ENCODE peak calls at places on chromosomes 2 and 18, in four cellular contexts. C, I, G and E are unnamed samples.

GRCh38 chr2:54638774-54639187 is 84.7 kb upstream of the EML6 start:
- DNase-seq in G (no peak), I (no peak), C (no peak), E (no peak)

GRCh38 chr2:211349031-211349430 is 792.6 kb downstream of the CPS1 start:
- DNase-seq in G (no peak), I (no peak), C (no peak), E (no peak)

GRCh38 chr18:55322176-55322735 is 265.7 kb downstream of the TCF4 start:
- DNase-seq in I (peak), C (no peak), G (no peak), E (peak)

GRCh38 chr2:120486946-120487345 is 141.0 kb downstream of the INHBB start:
- DNase-seq in I (no peak), C (peak), G (peak), E (no peak)

GRCh38 chr18:61908661-61909060 is 15.9 kb upstream of the RNF152 start:
- DNase-seq in C (no peak), I (no peak), G (no peak), E (no peak)

GRCh38 chr2:14199040-14199439 is 433.5 kb upstream of the LRATD1 start:
- DNase-seq in I (no peak), C (no peak), G (no peak), E (no peak)

GRCh38 chr18:69935319-69936190 is 12.1 kb downstream of the CD226 start:
- DNase-seq in C (no peak), I (no peak), G (peak), E (no peak)

GRCh38 chr18:27954226-27954625 is 222.7 kb downstream of the CDH2 start:
- DNase-seq in C (no peak), G (no peak), I (no peak), E (no peak)

GRCh38 chr2:229775614-229776313 is 61.4 kb upstream of the DNER start:
- DNase-seq in C (no peak), G (no peak), I (no peak), E (no peak)

GRCh38 chr2:33104726-33105125 is 158.0 kb downstream of the LTBP1 start:
- DNase-seq in G (no peak), C (peak), I (no peak), E (no peak)

GRCh38 chr2:217147751-217148318 is 288.0 kb upstream of the TNP1 start:
- DNase-seq in C (peak), G (no peak), I (no peak), E (no peak)

GRCh38 chr2:66850406-66850805 is 415.5 kb downstream of the MEIS1 start:
- DNase-seq in I (no peak), C (no peak), G (no peak), E (no peak)

GRCh38 chr18:3441290-3441689 is 8.7 kb upstream of the TGIF1 start:
- DNase-seq in C (peak), I (peak), G (peak), E (peak)

GRCh38 chr2:201795608-201796477 is 10.5 kb upstream of the CDK15 start:
- DNase-seq in C (peak), I (peak), G (peak), E (peak)

GRCh38 chr2:45892757-45893156 is 241.3 kb downstream of the PRKCE start:
- DNase-seq in I (no peak), C (no peak), G (no peak), E (no peak)
- TF ChIP-seq USF2 in I (no peak), C (no peak), G (no peak), E (no peak)

DNA sequence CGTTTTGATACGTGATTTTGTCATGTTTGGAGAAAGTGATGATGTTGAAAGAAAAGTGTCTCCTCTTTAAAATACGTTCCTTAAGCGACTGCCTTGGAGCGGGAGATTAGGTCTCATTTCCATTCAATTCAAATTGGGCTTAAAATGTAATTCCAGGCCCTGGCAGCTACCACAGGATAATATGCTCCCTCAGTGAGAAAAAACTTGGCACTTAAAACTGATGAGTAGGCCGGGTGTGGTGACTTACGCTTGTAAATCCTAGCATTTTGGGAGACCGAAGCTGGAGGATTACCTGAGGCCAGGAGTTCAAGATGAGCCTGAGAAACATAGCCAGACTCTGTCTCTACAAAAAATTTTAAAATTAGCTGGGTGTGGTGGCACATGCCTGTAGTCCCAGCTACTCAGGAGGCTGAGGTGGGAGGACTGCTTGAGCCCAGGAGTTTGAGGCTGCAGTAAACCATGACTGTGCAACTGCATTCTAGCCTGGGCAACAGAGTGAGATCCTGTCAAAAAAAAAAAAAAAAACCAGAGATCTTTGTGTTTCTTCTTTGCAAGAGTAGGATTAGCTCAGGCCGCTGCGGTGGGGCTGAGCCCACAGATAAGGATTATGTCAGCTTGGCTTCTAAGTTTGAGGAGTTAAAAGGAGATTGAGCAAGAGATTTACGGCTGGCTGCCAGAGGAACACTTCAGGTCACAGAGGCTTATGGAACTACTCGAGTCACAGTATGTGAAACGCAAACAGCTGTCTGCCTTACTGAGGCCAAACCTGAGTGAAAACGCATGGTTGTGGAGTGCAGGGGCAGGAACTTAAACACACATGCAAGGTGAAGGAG is 146.5 kb upstream of the L3MBTL4 start:
- DNase-seq in I (no peak), C (peak), G (no peak), E (no peak)
- TF ChIP-seq FOXJ3 in I (no peak), C (no peak), G (no peak), E (no peak)

GRCh38 chr2:8457620-8458255 is 224.1 kb upstream of the ID2 start:
- DNase-seq in I (no peak), C (no peak), G (no peak), E (no peak)
- TF ChIP-seq USF2 in I (no peak), C (no peak), G (no peak), E (no peak)

DNA sequence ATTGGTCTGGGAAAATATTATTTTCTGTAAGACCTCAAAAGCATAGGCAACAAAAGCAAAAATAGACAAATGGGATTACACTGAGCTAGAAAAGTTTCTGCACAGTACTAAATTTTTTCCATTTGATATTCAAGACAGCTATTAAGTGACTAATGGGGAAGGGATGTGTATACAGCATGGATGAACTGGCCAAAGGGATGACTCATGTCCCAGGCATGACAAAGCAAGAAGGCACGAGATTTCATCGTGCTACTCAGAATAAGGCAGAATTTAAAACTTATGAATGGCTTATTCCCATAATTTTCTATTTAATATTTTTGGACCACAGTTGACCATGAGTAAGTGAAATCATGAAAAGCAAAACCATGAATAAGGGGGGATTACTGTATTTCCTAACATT is 1250.1 kb upstream of the GYPC start:
- DNase-seq in C (no peak), I (no peak), G (peak), E (no peak)
- TF ChIP-seq FOXJ3 in C (no peak), I (no peak), G (no peak), E (no peak)

GRCh38 chr18:45325791-45326190 is 289.5 kb upstream of the SLC14A2 start:
- DNase-seq in I (no peak), G (no peak), C (no peak), E (no peak)
- TF ChIP-seq USF2 in I (no peak), G (no peak), C (no peak), E (no peak)

DNA sequence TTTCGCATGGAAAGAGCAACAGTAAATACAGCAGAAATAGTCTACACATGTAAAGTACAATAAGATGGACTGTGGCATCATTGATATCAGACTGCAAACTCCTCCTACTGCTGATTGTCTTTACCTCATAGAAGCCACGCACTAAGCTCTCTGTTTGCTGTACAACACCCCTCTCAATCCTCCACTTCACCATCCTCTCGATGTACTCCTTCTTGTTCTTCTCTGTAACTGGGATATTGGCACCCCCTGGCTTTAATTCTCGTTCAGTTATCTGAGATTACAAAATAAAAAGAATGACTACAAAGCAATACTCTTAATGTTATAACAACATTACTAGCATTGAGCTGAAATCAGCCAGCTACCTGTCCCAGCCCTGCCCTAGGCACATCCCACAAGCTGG is 49.3 kb upstream of the STK17B start:
- DNase-seq in C (no peak), I (no peak), G (no peak), E (no peak)
- TF ChIP-seq FOXJ3 in C (no peak), I (no peak), G (no peak), E (no peak)

GRCh38 chr18:76553715-76554603 is 58.9 kb upstream of the ZNF516 start:
- DNase-seq in C (no peak), G (peak), I (no peak), E (no peak)
- TF ChIP-seq USF2 in C (no peak), G (no peak), I (no peak), E (no peak)